ENCODE peak calls at places on chromosome 1, in five cellular contexts. X, O, A, R and H are unnamed samples.
A peak's percentile ranks its signal among the peaks of the same experiment; 100 is the strongest.

GRCh38 chr1:81590171-81590570 is 210.6 kb upstream of the ADGRL2 start:
- DNase-seq in A (no peak), X (no peak), O (peak; percentile 8), R (no peak), H (no peak)

GRCh38 chr1:15261155-15262002 is 14.4 kb downstream of the FHAD1 start:
- DNase-seq in R (peak; percentile 90), A (no peak), O (peak; percentile 22), X (no peak), H (peak; percentile 73)

GRCh38 chr1:236377832-236378535 is 16.1 kb upstream of the EDARADD start:
- DNase-seq in R (no peak), A (no peak), X (no peak), O (no peak), H (no peak)

GRCh38 chr1:6111571-6111970 is 65.9 kb downstream of the KCNAB2 start:
- DNase-seq in A (no peak), R (no peak), X (no peak), O (no peak), H (no peak)

GRCh38 chr1:155083865-155084721 is 5.5 kb downstream of the EFNA3 start:
- DNase-seq in O (peak; percentile 53), R (peak; percentile 54), X (no peak), A (no peak), H (peak; percentile 72)

GRCh38 chr1:12069616-12070244 is 6.6 kb downstream of the TNFRSF8 start:
- DNase-seq in A (no peak), X (no peak), R (no peak), O (no peak), H (no peak)

GRCh38 chr1:9842781-9843575 is 19.2 kb upstream of the CLSTN1 start:
- DNase-seq in O (no peak), R (no peak), X (no peak), A (no peak), H (no peak)

GRCh38 chr1:65141394-65141793 is 6.6 kb upstream of the AK4 start:
- DNase-seq in O (peak; percentile 68), A (no peak), X (no peak), R (no peak), H (no peak)

GRCh38 chr1:231590453-231591198 is 36.0 kb upstream of the DISC1 start:
- DNase-seq in A (peak; percentile 32), X (peak; percentile 28), O (peak; percentile 83), R (peak; percentile 63), H (peak; percentile 60)
- TF ChIP-seq CTCF in A (peak; percentile 71), X (peak; percentile 55), O (peak; percentile 79), R (peak; percentile 75), H (peak; percentile 68)

GRCh38 chr1:222124602-222125001 is 382.7 kb upstream of the DUSP10 start:
- DNase-seq in O (no peak), R (no peak), X (no peak), A (no peak), H (no peak)
- TF ChIP-seq CTCF in O (peak; percentile 37), R (no peak), X (no peak), A (peak; percentile 15), H (no peak)

GRCh38 chr1:175826705-175827104 is 83.3 kb upstream of the TNR start:
- DNase-seq in R (no peak), A (no peak), X (no peak), O (no peak), H (no peak)

GRCh38 chr1:175822575-175822974 is 79.2 kb upstream of the TNR start:
- DNase-seq in O (peak; percentile 15), X (no peak), A (no peak), R (no peak), H (no peak)

GRCh38 chr1:175823401-175823800 is 80.0 kb upstream of the TNR start:
- DNase-seq in R (no peak), A (no peak), X (no peak), O (no peak), H (no peak)

GRCh38 chr1:175820456-175820855 is 77.1 kb upstream of the TNR start:
- DNase-seq in X (no peak), R (no peak), A (no peak), O (no peak), H (no peak)

GRCh38 chr1:175824079-175824478 is 80.7 kb upstream of the TNR start:
- DNase-seq in A (no peak), X (no peak), R (no peak), O (no peak), H (peak; percentile 58)
- TF ChIP-seq CTCF in A (peak; percentile 31), X (no peak), R (no peak), O (no peak), H (peak; percentile 34)

DNA sequence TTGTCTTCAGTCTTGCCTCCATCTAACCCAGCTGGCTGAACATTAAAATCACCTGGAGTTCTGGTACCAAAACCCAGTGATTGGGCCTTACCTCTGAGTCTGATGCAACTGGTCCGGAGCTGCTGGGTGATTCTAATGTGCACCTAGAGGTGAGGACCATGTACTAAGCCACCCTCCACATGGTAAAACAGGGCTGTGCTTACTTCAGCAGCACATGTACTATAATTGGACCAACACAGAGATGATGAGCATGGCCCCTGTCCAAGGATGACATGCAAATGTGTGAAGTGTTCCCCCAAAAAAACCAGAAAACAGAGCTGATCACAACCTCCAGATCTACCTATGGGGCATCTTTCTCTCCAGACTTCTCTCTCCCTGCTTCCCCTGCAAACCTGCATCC is 37.0 kb downstream of the ELK4 start:
- DNase-seq in A (no peak), R (no peak), X (no peak), O (no peak), H (peak; percentile 15)
- TF ChIP-seq CTCF in A (no peak), R (no peak), X (no peak), O (no peak), H (no peak)

DNA sequence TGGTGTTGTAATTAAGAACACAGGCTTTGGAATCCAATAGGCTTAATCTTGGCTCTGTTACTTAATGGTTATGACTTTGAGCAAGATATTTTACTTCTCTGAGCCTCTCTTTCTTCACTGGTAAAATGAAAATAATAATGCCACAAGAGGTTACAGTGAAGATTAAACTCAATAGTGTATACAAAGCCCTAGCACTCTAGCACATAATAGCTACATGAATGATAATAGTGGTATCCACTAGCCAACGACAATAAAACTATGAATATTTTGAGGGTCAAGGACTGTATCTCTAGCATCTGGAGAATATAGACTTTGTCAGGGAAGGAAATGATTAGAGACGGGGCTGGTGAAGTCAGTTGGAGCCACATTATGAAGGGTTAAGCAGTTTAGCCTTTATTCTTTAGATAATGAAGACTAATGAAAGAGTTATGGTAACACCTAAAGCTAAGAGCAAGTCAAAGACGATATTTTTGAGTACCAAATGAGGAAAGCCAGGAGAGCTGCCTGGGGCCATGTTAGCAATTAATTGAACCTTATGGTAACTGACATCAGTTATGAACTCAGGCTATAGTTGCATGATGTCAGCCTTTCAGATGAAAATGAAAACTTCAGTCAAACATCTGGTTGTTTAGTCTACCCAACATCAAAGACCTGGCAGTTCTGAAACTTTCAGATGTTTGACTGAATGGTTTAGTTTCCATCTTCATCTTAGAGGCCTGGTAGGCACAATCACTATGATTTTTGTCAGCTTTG is 32.8 kb upstream of the RNF11 start:
- DNase-seq in O (no peak), R (no peak), X (no peak), A (no peak), H (no peak)
- TF ChIP-seq CTCF in O (no peak), R (no peak), X (no peak), A (no peak), H (no peak)

DNA sequence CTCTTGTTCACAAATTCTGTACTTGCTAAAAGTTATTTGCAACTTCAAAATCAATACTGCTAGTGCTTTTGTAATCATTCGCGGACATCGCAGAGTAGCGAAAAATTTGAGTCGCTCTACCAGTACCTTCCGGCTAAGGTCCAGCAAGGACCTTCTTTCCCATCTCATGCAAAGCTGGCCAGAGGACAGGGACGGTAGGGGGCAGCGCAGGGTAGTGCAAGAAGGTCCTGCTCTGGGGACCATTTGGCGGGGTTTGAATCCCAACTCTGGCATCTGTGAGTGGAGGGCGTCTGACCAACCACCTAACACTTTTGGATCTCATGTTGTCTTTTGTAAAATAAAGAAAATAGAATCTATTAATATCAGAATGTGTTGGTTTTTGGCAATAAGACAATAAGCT is 258.3 kb downstream of the SPATA17 start:
- DNase-seq in R (no peak), O (no peak), A (peak; percentile 32), X (no peak), H (peak; percentile 3)
- TF ChIP-seq CTCF in R (no peak), O (no peak), A (peak; percentile 51), X (no peak), H (no peak)

GRCh38 chr1:226309398-226310122 is 596 bp upstream of the LIN9 start:
- DNase-seq in R (peak; percentile 53), X (no peak), A (peak; percentile 57), O (no peak), H (no peak)
- TF ChIP-seq CTCF in R (peak; percentile 29), X (no peak), A (peak; percentile 45), O (peak; percentile 29), H (no peak)

GRCh38 chr1:91244737-91245136 is 159.9 kb downstream of the HFM1 start:
- DNase-seq in O (no peak), R (no peak), X (no peak), A (no peak), H (no peak)
- TF ChIP-seq CTCF in O (peak; percentile 12), R (peak; percentile 8), X (no peak), A (peak; percentile 46), H (no peak)